ENCODE peak calls at places on chromosomes 4 and X, in seven cellular contexts. W is mammary epithelial cell, H is uterus, J is WERI-Rb-1, R is astrocyte, C is SK-N-SH, B is lung. O is an unnamed sample.
A peak's percentile ranks its signal among the peaks of the same experiment; 100 is the strongest.

GRCh38 chr4:55906323-55906722 is 42.4 kb upstream of the CEP135 start:
- DNase-seq in W (no peak), H (no peak), J (no peak), R (no peak), C (no peak), B (no peak), O (no peak)

GRCh38 chr4:11765849-11766453 is 337.3 kb upstream of the HS3ST1 start:
- DNase-seq in W (peak; percentile 41), H (no peak), J (peak; percentile 39), R (peak; percentile 21), C (peak; percentile 26), B (no peak), O (peak; percentile 47)

GRCh38 chr4:11483076-11483475 is 54.4 kb upstream of the HS3ST1 start:
- DNase-seq in W (no peak), H (no peak), J (no peak), R (peak; percentile 70), C (no peak), B (no peak), O (no peak)

GRCh38 chr4:118018381-118018780 is 15.9 kb upstream of the NDST3 start:
- DNase-seq in W (no peak), H (no peak), J (no peak), R (no peak), C (no peak), B (no peak), O (no peak)

GRCh38 chrX:12894074-12894691 is 12.2 kb upstream of the TLR8 start:
- DNase-seq in W (no peak), H (peak; percentile 16), J (peak; percentile 29), R (no peak), C (peak; percentile 50), B (no peak), O (peak; percentile 42)

GRCh38 chrX:132171881-132172280 is 44.1 kb upstream of the FRMD7 start:
- DNase-seq in W (no peak), H (no peak), J (no peak), R (no peak), C (no peak), B (no peak), O (no peak)

GRCh38 chrX:17413228-17413627 is 38.2 kb downstream of the NHS start:
- DNase-seq in W (peak; percentile 91), H (no peak), J (no peak), R (peak; percentile 96), C (no peak), B (no peak), O (no peak)

GRCh38 chrX:107731831-107732502 is 43.6 kb downstream of the TSC22D3 start:
- DNase-seq in W (peak; percentile 52), H (peak; percentile 94), J (no peak), R (peak; percentile 65), C (peak; percentile 44), B (peak; percentile 92), O (peak; percentile 78)

GRCh38 chr4:5084911-5085475 is 33.7 kb downstream of the STK32B start:
- DNase-seq in W (no peak), H (no peak), J (no peak), R (peak; percentile 10), C (no peak), B (no peak), O (no peak)

GRCh38 chr4:186037692-186038658 is 31.0 kb upstream of the TLR3 start:
- DNase-seq in W (peak; percentile 48), H (peak; percentile 62), J (peak; percentile 36), R (peak; percentile 54), C (peak; percentile 61), B (peak; percentile 42), O (peak; percentile 58)

GRCh38 chr4:146072381-146072780 is 103.1 kb upstream of the LSM6 start:
- DNase-seq in W (peak; percentile 20), H (no peak), J (no peak), R (no peak), C (no peak), B (no peak), O (no peak)

GRCh38 chr4:156771171-156771837 is 200.3 kb downstream of the PDGFC start:
- DNase-seq in W (peak; percentile 99), H (peak; percentile 24), J (peak; percentile 73), R (peak; percentile 82), C (peak; percentile 5), B (peak; percentile 61), O (no peak)

GRCh38 chr4:52665592-52665991 is 6.5 kb upstream of the USP46 start:
- DNase-seq in W (no peak), H (no peak), J (no peak), R (no peak), C (peak; percentile 16), B (no peak), O (peak; percentile 33)

GRCh38 chr4:148126825-148127224 is 315.4 kb downstream of the NR3C2 start:
- DNase-seq in W (no peak), H (no peak), J (no peak), R (peak; percentile 10), C (no peak), B (no peak), O (no peak)

GRCh38 chrX:37603938-37604409 is 32.5 kb downstream of the LANCL3 start:
- DNase-seq in W (peak; percentile 5), H (no peak), J (no peak), R (no peak), C (no peak), B (no peak), O (no peak)

GRCh38 chrX:68989865-68990606 is 161.2 kb downstream of the EFNB1 start:
- DNase-seq in W (no peak), H (peak; percentile 30), J (no peak), R (peak; percentile 84), C (peak; percentile 44), B (no peak), O (peak; percentile 85)

GRCh38 chrX:65635824-65636223 is 31.6 kb upstream of the MSN start:
- DNase-seq in W (no peak), H (no peak), J (no peak), R (no peak), C (no peak), B (no peak), O (no peak)

GRCh38 chr4:152970102-152970820 is 34.1 kb downstream of the FHDC1 start:
- DNase-seq in W (peak; percentile 91), H (no peak), J (no peak), R (peak; percentile 88), C (no peak), B (no peak), O (no peak)

GRCh38 chrX:20215565-20215964 is 51.1 kb downstream of the RPS6KA3 start:
- DNase-seq in W (no peak), H (no peak), J (no peak), R (no peak), C (no peak), B (no peak), O (no peak)

GRCh38 chrX:20311505-20311904 is 44.8 kb upstream of the RPS6KA3 start:
- DNase-seq in W (no peak), H (no peak), J (no peak), R (no peak), C (no peak), B (no peak), O (no peak)

GRCh38 chr4:113815826-113816225 is 54.3 kb upstream of the CAMK2D start:
- DNase-seq in W (no peak), H (no peak), J (no peak), R (no peak), C (no peak), B (no peak), O (no peak)

GRCh38 chrX:6053126-6053625 is 175.5 kb downstream of the NLGN4X start:
- DNase-seq in W (no peak), H (no peak), J (no peak), R (no peak), C (no peak), B (no peak), O (no peak)

GRCh38 chr4:152828122-152828521 is 48.4 kb downstream of the ARFIP1 start:
- DNase-seq in W (no peak), H (no peak), J (no peak), R (no peak), C (no peak), B (no peak), O (no peak)

GRCh38 chr4:5118091-5118786 is 67.0 kb downstream of the STK32B start:
- DNase-seq in W (peak; percentile 34), H (no peak), J (no peak), R (no peak), C (no peak), B (no peak), O (no peak)

GRCh38 chr4:80134936-80135701 is 62.1 kb upstream of the ANTXR2 start:
- DNase-seq in W (peak; percentile 21), H (no peak), J (no peak), R (peak; percentile 10), C (no peak), B (no peak), O (no peak)

GRCh38 chr4:174218127-174218790 is 65.2 kb downstream of the FBXO8 start:
- DNase-seq in W (no peak), H (no peak), J (no peak), R (no peak), C (peak; percentile 50), B (no peak), O (peak; percentile 59)
- H3K4me3 ChIP-seq in W (peak overlapping the region; percentile 7), H (no peak overlapping the region), J (no peak overlapping the region), R (no peak overlapping the region), C (peak overlapping the region; percentile 62), B (no peak overlapping the region), O (peak overlapping the region; percentile 5)

GRCh38 chr4:83455300-83456183 is at the start of the genes HELQ and MRPS18C:
- DNase-seq in W (peak; percentile 98), H (peak; percentile 98), J (peak; percentile 96), R (peak; percentile 95), C (peak; percentile 90), B (peak; percentile 98), O (peak; percentile 86)
- H3K36me3 ChIP-seq in W (peaks cover 13% of the 10 kb centered on the region), H (no peaks in the 10 kb centered on the region), J (peaks cover 39% of the 10 kb centered on the region), R (peaks cover 5% of the 10 kb centered on the region), C (peaks cover 41% of the 10 kb centered on the region), B (peaks cover 15% of the 10 kb centered on the region), O (peaks cover 3% of the 10 kb centered on the region)

GRCh38 chr4:8869002-8869878 is 2.4 kb downstream of the HMX1 start:
- DNase-seq in W (no peak), H (no peak), J (no peak), R (no peak), C (no peak), B (no peak), O (peak; percentile 58)

GRCh38 chr4:8870647-8871416 is 807 bp downstream of the HMX1 start:
- DNase-seq in W (no peak), H (no peak), J (no peak), R (no peak), C (peak; percentile 82), B (no peak), O (peak; percentile 85)

GRCh38 chr4:8869879-8870646 is 1.6 kb downstream of the HMX1 start:
- DNase-seq in W (no peak), H (no peak), J (no peak), R (no peak), C (peak; percentile 47), B (no peak), O (peak; percentile 59)

GRCh38 chr4:8872402-8873291 is 1.0 kb upstream of the HMX1 start:
- DNase-seq in W (no peak), H (no peak), J (no peak), R (no peak), C (peak; percentile 74), B (no peak), O (peak; percentile 82)

GRCh38 chr4:8871417-8872401 is at the start of gene HMX1:
- DNase-seq in W (no peak), H (no peak), J (peak; percentile 96), R (no peak), C (peak; percentile 100), B (no peak), O (peak; percentile 99)
- H3K27me3 ChIP-seq in W (peaks cover 57% of the 10 kb centered on the region), H (peaks cover 56% of the 10 kb centered on the region), J (no peaks in the 10 kb centered on the region), R (peaks cover 75% of the 10 kb centered on the region), C (no peaks in the 10 kb centered on the region), B (peaks cover 73% of the 10 kb centered on the region), O (peaks cover 95% of the 10 kb centered on the region)

DNA sequence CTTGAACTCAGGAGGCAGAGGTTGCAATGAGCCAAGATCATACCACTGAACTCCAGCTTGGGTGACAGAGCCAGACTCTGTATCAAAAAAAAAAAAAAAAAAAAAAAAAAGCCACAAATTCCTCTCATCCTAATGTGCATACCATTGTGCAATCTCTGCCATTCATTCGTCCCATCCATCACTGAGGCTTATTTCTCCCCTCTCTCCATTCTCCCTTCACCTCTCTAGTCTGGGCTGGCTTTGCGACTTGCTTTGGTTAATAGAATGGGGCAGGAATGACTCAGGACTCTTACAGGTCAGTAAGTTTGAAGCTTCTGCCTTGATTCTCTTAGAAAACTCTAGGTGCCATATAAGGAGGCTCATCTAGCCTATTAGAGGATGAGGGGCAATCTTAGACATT is 60.3 kb upstream of the DDX3X start:
- DNase-seq in W (peak; percentile 43), H (no peak), J (no peak), R (peak; percentile 55), C (no peak), B (no peak), O (no peak)
- H3K4me3 ChIP-seq in W (no peak overlapping the region), H (no peak overlapping the region), J (no peak overlapping the region), R (no peak overlapping the region), C (no peak overlapping the region), B (no peak overlapping the region), O (no peak overlapping the region)

O was measured in H7.